ENCODE peak calls at places on chromosomes 6 and 20, in seven cellular contexts. One of them, this sample, is unnamed.

GRCh38 chr6:168103036-168103830 is 24.2 kb upstream of the FRMD1 start:
- DNase-seq in HTR-8/SVneo: no peak
- DNase-seq in NAMALWA: no peak
- DNase-seq in activated CD4-positive, alpha-beta T cell treated with anti-CD3 and anti-CD28 coated beads, Interleukin-2, amount 10 ng/mL, durations not matched to agents 24 days and 14 days: no peak
- DNase-seq in stimulated activated naive B cell treated with anti-CD40 and anti-IgM and Interleukin-4, amounts not matched to agents 10 μg/mL and 1 μg/mL and 100 μg/mL, for 72 hours: no peak
- DNase-seq in ACHN: no peak
- DNase-seq in neuronal stem cell: no peak
- DNase-seq in this sample: no peak

GRCh38 chr20:4637081-4637797 is 84.5 kb upstream of the PRND start:
- DNase-seq in HTR-8/SVneo: peak; percentile 28
- DNase-seq in NAMALWA: no peak
- DNase-seq in activated CD4-positive, alpha-beta T cell treated with anti-CD3 and anti-CD28 coated beads, Interleukin-2, amount 10 ng/mL, durations not matched to agents 24 days and 14 days: no peak
- DNase-seq in stimulated activated naive B cell treated with anti-CD40 and anti-IgM and Interleukin-4, amounts not matched to agents 10 μg/mL and 1 μg/mL and 100 μg/mL, for 72 hours: no peak
- DNase-seq in ACHN: no peak
- DNase-seq in neuronal stem cell: no peak
- DNase-seq in this sample: peak; percentile 18

GRCh38 chr20:62792182-62792939 is 3.9 kb upstream of the MRGBP start:
- DNase-seq in HTR-8/SVneo: no peak
- DNase-seq in NAMALWA: no peak
- DNase-seq in activated CD4-positive, alpha-beta T cell treated with anti-CD3 and anti-CD28 coated beads, Interleukin-2, amount 10 ng/mL, durations not matched to agents 24 days and 14 days: no peak
- DNase-seq in stimulated activated naive B cell treated with anti-CD40 and anti-IgM and Interleukin-4, amounts not matched to agents 10 μg/mL and 1 μg/mL and 100 μg/mL, for 72 hours: no peak
- DNase-seq in ACHN: peak; percentile 73
- DNase-seq in neuronal stem cell: no peak
- DNase-seq in this sample: peak; percentile 87

GRCh38 chr6:165263-165662 is 127.0 kb upstream of the DUSP22 start:
- DNase-seq in HTR-8/SVneo: no peak
- DNase-seq in NAMALWA: no peak
- DNase-seq in activated CD4-positive, alpha-beta T cell treated with anti-CD3 and anti-CD28 coated beads, Interleukin-2, amount 10 ng/mL, durations not matched to agents 24 days and 14 days: peak; percentile 31
- DNase-seq in stimulated activated naive B cell treated with anti-CD40 and anti-IgM and Interleukin-4, amounts not matched to agents 10 μg/mL and 1 μg/mL and 100 μg/mL, for 72 hours: no peak
- DNase-seq in ACHN: no peak
- DNase-seq in neuronal stem cell: no peak
- DNase-seq in this sample: no peak

GRCh38 chr6:154460306-154461071 is 50.0 kb downstream of the CNKSR3 start:
- DNase-seq in HTR-8/SVneo: no peak
- DNase-seq in NAMALWA: no peak
- DNase-seq in activated CD4-positive, alpha-beta T cell treated with anti-CD3 and anti-CD28 coated beads, Interleukin-2, amount 10 ng/mL, durations not matched to agents 24 days and 14 days: no peak
- DNase-seq in stimulated activated naive B cell treated with anti-CD40 and anti-IgM and Interleukin-4, amounts not matched to agents 10 μg/mL and 1 μg/mL and 100 μg/mL, for 72 hours: no peak
- DNase-seq in ACHN: peak; percentile 64
- DNase-seq in neuronal stem cell: no peak
- DNase-seq in this sample: peak; percentile 84

GRCh38 chr6:110689275-110689935 is 125.9 kb downstream of the CDK19 start:
- DNase-seq in HTR-8/SVneo: no peak
- DNase-seq in NAMALWA: no peak
- DNase-seq in activated CD4-positive, alpha-beta T cell treated with anti-CD3 and anti-CD28 coated beads, Interleukin-2, amount 10 ng/mL, durations not matched to agents 24 days and 14 days: no peak
- DNase-seq in stimulated activated naive B cell treated with anti-CD40 and anti-IgM and Interleukin-4, amounts not matched to agents 10 μg/mL and 1 μg/mL and 100 μg/mL, for 72 hours: no peak
- DNase-seq in ACHN: no peak
- DNase-seq in neuronal stem cell: no peak
- DNase-seq in this sample: no peak

GRCh38 chr20:46999821-47000465 is 105.3 kb downstream of the EYA2 start:
- DNase-seq in HTR-8/SVneo: no peak
- DNase-seq in NAMALWA: peak; percentile 36
- DNase-seq in activated CD4-positive, alpha-beta T cell treated with anti-CD3 and anti-CD28 coated beads, Interleukin-2, amount 10 ng/mL, durations not matched to agents 24 days and 14 days: no peak
- DNase-seq in stimulated activated naive B cell treated with anti-CD40 and anti-IgM and Interleukin-4, amounts not matched to agents 10 μg/mL and 1 μg/mL and 100 μg/mL, for 72 hours: no peak
- DNase-seq in ACHN: no peak
- DNase-seq in neuronal stem cell: no peak
- DNase-seq in this sample: no peak

GRCh38 chr6:141290871-141291270 is 841.9 kb upstream of the GJE1 start:
- DNase-seq in HTR-8/SVneo: no peak
- DNase-seq in NAMALWA: no peak
- DNase-seq in activated CD4-positive, alpha-beta T cell treated with anti-CD3 and anti-CD28 coated beads, Interleukin-2, amount 10 ng/mL, durations not matched to agents 24 days and 14 days: no peak
- DNase-seq in stimulated activated naive B cell treated with anti-CD40 and anti-IgM and Interleukin-4, amounts not matched to agents 10 μg/mL and 1 μg/mL and 100 μg/mL, for 72 hours: no peak
- DNase-seq in ACHN: no peak
- DNase-seq in neuronal stem cell: no peak
- DNase-seq in this sample: no peak

GRCh38 chr20:46648903-46649649 is 2.2 kb downstream of the SLC13A3 start:
- DNase-seq in HTR-8/SVneo: no peak
- DNase-seq in NAMALWA: peak; percentile 16
- DNase-seq in activated CD4-positive, alpha-beta T cell treated with anti-CD3 and anti-CD28 coated beads, Interleukin-2, amount 10 ng/mL, durations not matched to agents 24 days and 14 days: no peak
- DNase-seq in stimulated activated naive B cell treated with anti-CD40 and anti-IgM and Interleukin-4, amounts not matched to agents 10 μg/mL and 1 μg/mL and 100 μg/mL, for 72 hours: no peak
- DNase-seq in ACHN: no peak
- DNase-seq in neuronal stem cell: no peak
- DNase-seq in this sample: no peak

GRCh38 chr20:58839474-58839874 is 11.2 kb downstream of the GNAS-AS1 start:
- DNase-seq in HTR-8/SVneo: peak; percentile 94
- DNase-seq in NAMALWA: peak; percentile 44
- DNase-seq in activated CD4-positive, alpha-beta T cell treated with anti-CD3 and anti-CD28 coated beads, Interleukin-2, amount 10 ng/mL, durations not matched to agents 24 days and 14 days: peak; percentile 82
- DNase-seq in stimulated activated naive B cell treated with anti-CD40 and anti-IgM and Interleukin-4, amounts not matched to agents 10 μg/mL and 1 μg/mL and 100 μg/mL, for 72 hours: peak; percentile 31
- DNase-seq in ACHN: peak; percentile 61
- DNase-seq in neuronal stem cell: no peak
- DNase-seq in this sample: no peak

GRCh38 chr6:119209452-119210205 is 131.2 kb upstream of the FAM184A start:
- DNase-seq in HTR-8/SVneo: no peak
- DNase-seq in NAMALWA: no peak
- DNase-seq in activated CD4-positive, alpha-beta T cell treated with anti-CD3 and anti-CD28 coated beads, Interleukin-2, amount 10 ng/mL, durations not matched to agents 24 days and 14 days: no peak
- DNase-seq in stimulated activated naive B cell treated with anti-CD40 and anti-IgM and Interleukin-4, amounts not matched to agents 10 μg/mL and 1 μg/mL and 100 μg/mL, for 72 hours: no peak
- DNase-seq in ACHN: no peak
- DNase-seq in neuronal stem cell: no peak
- DNase-seq in this sample: peak; percentile 56

GRCh38 chr20:50142812-50143211 is 10.7 kb downstream of the PEDS1 start:
- DNase-seq in HTR-8/SVneo: no peak
- DNase-seq in NAMALWA: no peak
- DNase-seq in activated CD4-positive, alpha-beta T cell treated with anti-CD3 and anti-CD28 coated beads, Interleukin-2, amount 10 ng/mL, durations not matched to agents 24 days and 14 days: no peak
- DNase-seq in stimulated activated naive B cell treated with anti-CD40 and anti-IgM and Interleukin-4, amounts not matched to agents 10 μg/mL and 1 μg/mL and 100 μg/mL, for 72 hours: no peak
- DNase-seq in ACHN: no peak
- DNase-seq in neuronal stem cell: no peak
- DNase-seq in this sample: no peak

GRCh38 chr20:1569417-1569861 is 11.9 kb upstream of the SIRPD start:
- DNase-seq in HTR-8/SVneo: peak; percentile 75
- DNase-seq in NAMALWA: peak; percentile 0
- DNase-seq in activated CD4-positive, alpha-beta T cell treated with anti-CD3 and anti-CD28 coated beads, Interleukin-2, amount 10 ng/mL, durations not matched to agents 24 days and 14 days: no peak
- DNase-seq in stimulated activated naive B cell treated with anti-CD40 and anti-IgM and Interleukin-4, amounts not matched to agents 10 μg/mL and 1 μg/mL and 100 μg/mL, for 72 hours: no peak
- DNase-seq in ACHN: no peak
- DNase-seq in neuronal stem cell: no peak
- DNase-seq in this sample: no peak

GRCh38 chr6:144944121-144944520 is 659.0 kb downstream of the UTRN start:
- DNase-seq in HTR-8/SVneo: no peak
- DNase-seq in NAMALWA: no peak
- DNase-seq in activated CD4-positive, alpha-beta T cell treated with anti-CD3 and anti-CD28 coated beads, Interleukin-2, amount 10 ng/mL, durations not matched to agents 24 days and 14 days: no peak
- DNase-seq in stimulated activated naive B cell treated with anti-CD40 and anti-IgM and Interleukin-4, amounts not matched to agents 10 μg/mL and 1 μg/mL and 100 μg/mL, for 72 hours: no peak
- DNase-seq in ACHN: no peak
- DNase-seq in neuronal stem cell: no peak
- DNase-seq in this sample: no peak

GRCh38 chr20:5674176-5674660 is 76.0 kb upstream of the SHLD1 start:
- DNase-seq in HTR-8/SVneo: no peak
- DNase-seq in NAMALWA: peak; percentile 86
- DNase-seq in activated CD4-positive, alpha-beta T cell treated with anti-CD3 and anti-CD28 coated beads, Interleukin-2, amount 10 ng/mL, durations not matched to agents 24 days and 14 days: peak; percentile 58
- DNase-seq in stimulated activated naive B cell treated with anti-CD40 and anti-IgM and Interleukin-4, amounts not matched to agents 10 μg/mL and 1 μg/mL and 100 μg/mL, for 72 hours: peak; percentile 68
- DNase-seq in ACHN: no peak
- DNase-seq in neuronal stem cell: no peak
- DNase-seq in this sample: peak; percentile 26

GRCh38 chr6:14196029-14196428 is 78.5 kb downstream of the CD83 start:
- DNase-seq in HTR-8/SVneo: no peak
- DNase-seq in NAMALWA: no peak
- DNase-seq in activated CD4-positive, alpha-beta T cell treated with anti-CD3 and anti-CD28 coated beads, Interleukin-2, amount 10 ng/mL, durations not matched to agents 24 days and 14 days: no peak
- DNase-seq in stimulated activated naive B cell treated with anti-CD40 and anti-IgM and Interleukin-4, amounts not matched to agents 10 μg/mL and 1 μg/mL and 100 μg/mL, for 72 hours: no peak
- DNase-seq in ACHN: no peak
- DNase-seq in neuronal stem cell: no peak
- DNase-seq in this sample: no peak

GRCh38 chr6:20084411-20084810 is 127.9 kb downstream of the MBOAT1 start:
- DNase-seq in HTR-8/SVneo: no peak
- DNase-seq in NAMALWA: no peak
- DNase-seq in activated CD4-positive, alpha-beta T cell treated with anti-CD3 and anti-CD28 coated beads, Interleukin-2, amount 10 ng/mL, durations not matched to agents 24 days and 14 days: no peak
- DNase-seq in stimulated activated naive B cell treated with anti-CD40 and anti-IgM and Interleukin-4, amounts not matched to agents 10 μg/mL and 1 μg/mL and 100 μg/mL, for 72 hours: no peak
- DNase-seq in ACHN: no peak
- DNase-seq in neuronal stem cell: no peak
- DNase-seq in this sample: peak; percentile 8

GRCh38 chr6:135129139-135129867 is 51.8 kb upstream of the MYB start:
- DNase-seq in HTR-8/SVneo: no peak
- DNase-seq in NAMALWA: no peak
- DNase-seq in activated CD4-positive, alpha-beta T cell treated with anti-CD3 and anti-CD28 coated beads, Interleukin-2, amount 10 ng/mL, durations not matched to agents 24 days and 14 days: peak; percentile 76
- DNase-seq in stimulated activated naive B cell treated with anti-CD40 and anti-IgM and Interleukin-4, amounts not matched to agents 10 μg/mL and 1 μg/mL and 100 μg/mL, for 72 hours: peak; percentile 15
- DNase-seq in ACHN: no peak
- DNase-seq in neuronal stem cell: no peak
- DNase-seq in this sample: no peak

GRCh38 chr20:2114560-2114959 is 12.9 kb downstream of the STK35 start:
- DNase-seq in HTR-8/SVneo: no peak
- DNase-seq in NAMALWA: no peak
- DNase-seq in activated CD4-positive, alpha-beta T cell treated with anti-CD3 and anti-CD28 coated beads, Interleukin-2, amount 10 ng/mL, durations not matched to agents 24 days and 14 days: no peak
- DNase-seq in stimulated activated naive B cell treated with anti-CD40 and anti-IgM and Interleukin-4, amounts not matched to agents 10 μg/mL and 1 μg/mL and 100 μg/mL, for 72 hours: no peak
- DNase-seq in ACHN: no peak
- DNase-seq in neuronal stem cell: no peak
- DNase-seq in this sample: peak; percentile 53